ENCODE peak calls at places on chromosomes 5 and 9, in eight cellular contexts. B, G, A, L, Y, K, J and R are unnamed samples.

GRCh38 chr5:109413463-109413862 is 3.7 kb upstream of the PJA2 start:
- DNase-seq in G (peak), B (no peak), Y (peak), L (no peak), K (no peak), J (no peak), A (no peak), R (peak)

GRCh38 chr5:120236360-120236759 is 227.7 kb upstream of the PRR16 start:
- DNase-seq in B (no peak), G (no peak), A (no peak), Y (no peak), K (no peak), J (no peak), L (no peak), R (no peak)

GRCh38 chr5:95390812-95391492 is at the start of gene FAM81B:
- DNase-seq in Y (no peak), B (no peak), G (no peak), K (no peak), A (no peak), J (no peak), L (no peak), R (peak)

GRCh38 chr9:113398796-113399195 is 2.3 kb downstream of the ALAD start:
- DNase-seq in J (no peak), K (no peak), L (no peak), B (no peak), G (no peak), Y (peak), A (no peak), R (peak)

GRCh38 chr9:89629096-89629976 is 24.5 kb downstream of the GADD45G start:
- DNase-seq in Y (no peak), A (no peak), K (no peak), J (no peak), L (peak), B (no peak), G (no peak), R (no peak)

GRCh38 chr9:121322037-121322736 is 47.9 kb downstream of the STOM start:
- DNase-seq in G (peak), B (peak), L (no peak), J (no peak), K (no peak), Y (peak), A (no peak), R (peak)

GRCh38 chr5:113891491-113891890 is 378.0 kb downstream of the YTHDC2 start:
- DNase-seq in J (no peak), A (no peak), L (no peak), G (no peak), K (no peak), Y (no peak), B (no peak), R (no peak)

GRCh38 chr9:136695435-136695895 is 8.2 kb upstream of the AGPAT2 start:
- DNase-seq in A (peak), J (no peak), L (no peak), K (no peak), B (no peak), Y (no peak), G (no peak), R (no peak)

GRCh38 chr5:12672141-12672540 is 767.9 kb upstream of the CTNND2 start:
- DNase-seq in B (no peak), G (no peak), K (no peak), L (no peak), J (no peak), Y (no peak), A (no peak), R (no peak)

GRCh38 chr5:53008751-53009150 is 19.6 kb downstream of the ITGA2 start:
- DNase-seq in J (no peak), A (no peak), Y (peak), L (no peak), B (no peak), G (peak), K (peak), R (no peak)

GRCh38 chr5:102715405-102715804 is 39.7 kb upstream of the PAM start:
- DNase-seq in J (no peak), L (no peak), K (no peak), Y (peak), G (peak), A (no peak), B (peak), R (peak)

GRCh38 chr5:64930672-64931318 is 162.1 kb downstream of the CWC27 start:
- DNase-seq in K (no peak), A (no peak), G (no peak), B (no peak), J (no peak), L (no peak), Y (no peak), R (no peak)

GRCh38 chr5:17050236-17050635 is 114.1 kb upstream of the MYO10 start:
- DNase-seq in G (no peak), K (no peak), A (no peak), B (no peak), Y (no peak), J (no peak), L (no peak), R (no peak)

DNA sequence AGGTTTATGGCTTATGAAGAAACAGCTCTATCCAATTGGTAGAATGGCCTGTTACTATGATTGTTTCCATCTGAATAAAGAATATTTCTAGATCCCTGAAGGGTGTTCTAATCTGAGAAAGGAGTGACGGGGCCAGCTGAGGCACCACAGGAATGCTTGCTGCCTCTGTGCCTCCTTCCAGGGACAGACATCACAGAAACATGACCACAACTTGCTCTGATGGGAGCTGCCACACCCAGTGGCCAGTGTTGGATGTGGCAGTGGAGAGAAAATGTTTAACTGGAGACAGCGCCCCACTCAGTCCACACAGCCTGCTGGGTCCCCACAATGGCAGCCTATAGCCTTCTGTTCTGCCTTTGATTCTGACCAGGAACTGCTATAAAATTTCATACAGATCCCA is 38.6 kb upstream of the TESK1 start:
- DNase-seq in A (no peak), K (no peak), B (peak), J (peak), G (peak), L (no peak), Y (no peak), R (peak)
- TF ChIP-seq CTCF in A (no peak), K (no peak), B (peak), J (peak), G (peak), L (no peak), Y (no peak), R (peak)

GRCh38 chr5:36398137-36398536 is 96.4 kb upstream of the RANBP3L start:
- DNase-seq in B (no peak), J (no peak), Y (peak), G (no peak), A (no peak), L (no peak), K (no peak), R (peak)

GRCh38 chr5:36396640-36397039 is 94.9 kb upstream of the RANBP3L start:
- DNase-seq in J (no peak), G (no peak), B (peak), K (no peak), A (no peak), Y (peak), L (no peak), R (peak)

GRCh38 chr5:36392818-36393217 is 91.1 kb upstream of the RANBP3L start:
- DNase-seq in K (no peak), G (no peak), J (no peak), A (no peak), Y (peak), B (peak), L (no peak), R (peak)

GRCh38 chr5:36393656-36394438 is 92.1 kb upstream of the RANBP3L start:
- DNase-seq in G (no peak), J (no peak), A (no peak), B (no peak), Y (no peak), L (no peak), K (no peak), R (no peak)

GRCh38 chr5:36395260-36395659 is 93.6 kb upstream of the RANBP3L start:
- DNase-seq in A (no peak), B (no peak), L (no peak), Y (no peak), G (no peak), J (no peak), K (no peak), R (no peak)
- H3K4me3 ChIP-seq in A (no peak), B (no peak), L (no peak), Y (no peak), G (no peak), J (no peak), K (no peak), R (no peak)

DNA sequence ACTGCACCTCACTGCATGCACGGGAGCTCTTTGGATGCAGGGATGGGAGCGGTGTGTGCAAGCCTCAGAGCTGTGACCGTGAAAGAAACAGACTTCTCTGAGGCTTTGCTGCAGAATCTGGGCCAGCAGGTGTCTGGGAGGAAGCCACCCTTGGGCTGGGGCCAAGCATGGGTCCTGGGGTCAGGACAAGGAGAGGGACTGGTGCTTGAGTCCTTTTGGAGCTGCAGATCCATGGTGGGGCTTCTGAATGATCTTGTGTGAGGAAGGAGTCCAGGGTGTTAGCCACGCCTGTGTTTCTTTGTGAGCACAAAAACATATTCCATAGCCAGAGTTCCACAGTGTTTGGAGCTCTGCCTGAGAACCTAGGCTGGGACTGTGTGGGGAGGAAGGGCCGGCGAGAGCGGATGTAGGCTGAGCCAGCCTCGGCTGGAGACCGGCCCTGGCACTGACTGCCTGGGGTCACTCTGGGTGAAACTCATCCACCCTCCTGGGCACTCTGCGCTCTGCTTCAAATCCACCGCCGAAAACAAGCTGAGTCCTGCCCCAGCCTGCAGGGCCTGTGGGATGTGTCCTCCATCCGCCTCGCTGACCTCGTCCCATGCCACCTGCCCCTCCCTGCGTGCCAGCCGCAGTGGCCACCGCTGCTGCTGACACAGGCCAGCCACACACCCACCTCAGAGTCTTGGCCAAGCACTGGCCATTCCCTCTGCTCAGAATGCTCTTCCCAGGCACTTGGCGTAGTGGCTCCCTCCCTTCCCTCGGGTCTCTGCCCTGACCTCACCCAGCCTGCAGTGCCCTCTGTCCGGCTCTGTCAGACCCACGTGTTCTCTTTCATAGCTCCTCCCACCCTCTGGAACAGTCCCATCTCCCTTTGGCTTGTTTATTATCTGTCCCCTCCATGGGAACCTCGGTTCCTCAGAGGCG is 26.7 kb downstream of the ERGIC1 start:
- DNase-seq in B (no peak), G (no peak), L (peak), A (peak), K (no peak), Y (peak), J (peak), R (peak)
- TF ChIP-seq CTCF in B (no peak), G (no peak), L (no peak), A (no peak), K (no peak), Y (no peak), J (no peak), R (no peak)

DNA sequence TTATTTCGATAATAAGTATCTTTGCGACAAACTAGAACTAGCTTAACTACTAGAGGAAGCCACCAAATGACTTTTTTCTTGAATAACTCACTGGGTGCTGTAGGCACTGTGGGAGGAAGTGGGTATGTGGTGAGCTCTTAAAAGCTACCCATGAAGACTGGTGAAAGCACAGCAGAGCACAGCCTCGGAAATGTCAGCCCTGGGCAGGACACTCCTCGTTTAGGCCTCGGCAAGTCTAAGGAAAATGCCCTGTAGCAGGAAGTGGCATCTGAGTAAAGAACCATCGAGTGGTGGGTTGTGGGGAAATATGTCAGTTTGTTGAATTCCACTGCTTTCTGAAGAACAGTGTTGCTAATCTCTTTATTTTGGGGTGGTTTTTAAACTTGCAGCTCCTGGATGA is 44.0 kb upstream of the NCS1 start:
- DNase-seq in J (no peak), L (no peak), B (no peak), A (no peak), Y (peak), G (no peak), K (peak), R (no peak)
- H3K4me3 ChIP-seq in J (no peak), L (no peak), B (no peak), A (no peak), Y (no peak), G (no peak), K (peak), R (no peak)

GRCh38 chr5:75336625-75337336 is at the start of gene HMGCR:
- DNase-seq in A (peak), K (peak), L (peak), J (peak), B (peak), Y (peak), G (peak), R (peak)
- TF ChIP-seq CTCF in A (peak), K (peak), L (peak), J (no peak), B (peak), Y (no peak), G (peak), R (peak)

DNA sequence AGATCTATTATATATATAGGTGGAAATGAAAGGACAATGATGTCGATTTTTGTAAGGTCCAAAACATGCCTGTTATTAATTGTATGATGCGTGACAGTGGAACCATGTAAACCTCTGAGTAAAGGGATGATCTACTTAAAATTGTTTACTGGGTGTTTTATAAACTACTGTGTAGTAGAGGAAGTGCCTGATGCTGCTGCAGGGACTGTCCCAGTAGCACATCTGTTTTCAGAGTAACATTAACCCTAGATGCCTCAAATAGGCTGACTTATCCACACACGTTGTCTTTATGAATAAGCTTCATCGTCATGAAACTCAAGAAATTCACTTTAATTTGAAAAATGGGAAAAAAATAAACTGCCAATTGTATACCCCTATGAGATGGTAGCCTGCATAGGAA is 1.7 kb downstream of the CAMK4 start:
- DNase-seq in K (no peak), J (no peak), B (no peak), Y (no peak), L (no peak), A (no peak), G (no peak), R (no peak)
- H3K4me3 ChIP-seq in K (peak), J (no peak), B (no peak), Y (no peak), L (peak), A (no peak), G (no peak), R (no peak)

DNA sequence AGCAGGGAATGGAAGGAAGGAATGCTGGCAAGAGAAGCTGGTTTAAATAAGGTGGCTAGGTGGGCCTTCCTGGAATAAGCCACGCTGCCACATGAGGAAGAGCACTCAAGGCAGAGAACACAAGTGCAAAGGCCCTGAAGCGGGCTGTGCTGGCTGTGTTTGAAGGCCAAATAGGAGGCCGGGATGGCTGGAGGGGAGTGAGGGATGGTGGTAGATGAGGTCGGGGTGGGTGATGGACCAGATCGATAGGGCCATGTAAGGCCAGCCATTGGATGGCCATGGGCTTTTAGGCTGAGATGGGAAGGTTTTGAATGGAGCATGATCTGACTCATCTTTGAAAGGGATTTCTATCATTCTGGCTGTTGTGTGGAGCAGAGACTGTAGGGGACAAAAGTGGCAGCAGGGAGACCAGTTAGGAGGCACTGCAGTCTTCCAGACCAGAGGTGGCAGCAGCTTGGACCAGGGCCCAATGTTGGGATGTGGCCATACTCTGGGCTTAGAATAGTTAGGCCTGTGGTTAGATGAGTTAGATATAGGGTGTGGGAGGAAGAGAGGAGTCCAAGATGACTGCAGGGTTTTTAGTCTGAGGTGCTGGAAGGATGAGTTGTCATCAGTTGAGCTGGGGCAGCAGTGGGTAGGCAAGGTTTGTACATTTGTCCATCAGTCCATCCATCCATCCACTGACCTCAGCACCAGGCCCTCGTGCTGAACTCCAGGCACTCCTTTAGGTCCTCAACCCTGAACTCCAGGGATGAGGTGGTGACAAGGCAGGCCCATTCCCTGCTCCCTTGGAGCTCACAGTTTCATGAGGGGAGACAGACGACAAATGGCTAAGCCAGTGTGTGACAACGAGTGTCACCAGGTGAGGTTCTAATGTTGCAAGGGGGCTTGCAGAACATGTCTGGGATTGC is 30.3 kb downstream of the NDST1 start:
- DNase-seq in A (peak), B (no peak), K (no peak), J (no peak), L (no peak), G (peak), Y (peak), R (peak)
- TF ChIP-seq CTCF in A (no peak), B (no peak), K (no peak), J (no peak), L (no peak), G (peak), Y (no peak), R (no peak)